ENCODE peak calls at places on chromosome 2, in ten cellular contexts. X, G, L, J, I, P, K, U, A and W are unnamed samples.

GRCh38 chr2:137220438-137220998 is 455.2 kb downstream of the THSD7B start:
- DNase-seq in X (no peak), G (peak), L (no peak), J (no peak), I (no peak), P (no peak), K (peak), U (peak), A (no peak), W (no peak)

GRCh38 chr2:37873229-37873628 is 51.9 kb upstream of the RMDN2 start:
- DNase-seq in X (no peak), G (no peak), L (no peak), J (no peak), I (no peak), P (no peak), K (no peak), U (no peak), A (no peak), W (no peak)

GRCh38 chr2:237915576-237915975 is 51.2 kb upstream of the UBE2F start:
- DNase-seq in X (no peak), G (no peak), L (no peak), J (no peak), I (peak), P (no peak), K (no peak), U (no peak), A (no peak), W (no peak)

GRCh38 chr2:203804766-203805484 is 62.6 kb upstream of the CTLA4 start:
- DNase-seq in X (no peak), G (peak), L (no peak), J (no peak), I (no peak), P (no peak), K (peak), U (peak), A (no peak), W (no peak)

GRCh38 chr2:46547223-46548102 is 68.1 kb downstream of the TMEM247 start:
- DNase-seq in X (peak), G (no peak), L (no peak), J (no peak), I (peak), P (no peak), K (no peak), U (no peak), A (no peak), W (no peak)

GRCh38 chr2:233459426-233459825 is 105.1 kb downstream of the DGKD start:
- DNase-seq in X (no peak), G (no peak), L (no peak), J (no peak), I (no peak), P (no peak), K (no peak), U (no peak), A (no peak), W (peak)

GRCh38 chr2:27407798-27408491 is 1.4 kb downstream of the PPM1G start:
- DNase-seq in X (no peak), G (peak), L (peak), J (no peak), I (no peak), P (no peak), K (peak), U (peak), A (no peak), W (no peak)

GRCh38 chr2:11495844-11496271 is 29.9 kb upstream of the E2F6 start:
- DNase-seq in X (peak), G (no peak), L (peak), J (no peak), I (no peak), P (peak), K (no peak), U (peak), A (no peak), W (no peak)

GRCh38 chr2:224819075-224819474 is 102.9 kb upstream of the CCDC195 start:
- DNase-seq in X (no peak), G (no peak), L (no peak), J (no peak), I (no peak), P (no peak), K (no peak), U (peak), A (no peak), W (no peak)

GRCh38 chr2:230225486-230225885 is at the start of gene SP140:
- DNase-seq in X (peak), G (no peak), L (no peak), J (no peak), I (peak), P (no peak), K (no peak), U (no peak), A (peak), W (peak)

GRCh38 chr2:28310107-28310506 is 82.6 kb upstream of the FOSL2 start:
- DNase-seq in X (no peak), G (no peak), L (no peak), J (no peak), I (no peak), P (no peak), K (no peak), U (no peak), A (no peak), W (no peak)

GRCh38 chr2:237629739-237630138 is 2.4 kb downstream of the LRRFIP1 start:
- DNase-seq in X (no peak), G (peak), L (no peak), J (no peak), I (no peak), P (no peak), K (peak), U (peak), A (no peak), W (no peak)

GRCh38 chr2:55136138-55136541 is 85.9 kb upstream of the RTN4 start:
- DNase-seq in X (no peak), G (no peak), L (peak), J (no peak), I (no peak), P (no peak), K (no peak), U (no peak), A (no peak), W (no peak)

GRCh38 chr2:63054812-63055509 is 4.3 kb downstream of the OTX1 start:
- DNase-seq in X (no peak), G (no peak), L (no peak), J (no peak), I (no peak), P (no peak), K (no peak), U (no peak), A (no peak), W (no peak)

GRCh38 chr2:207438414-207439126 is 91.2 kb upstream of the CREB1 start:
- DNase-seq in X (no peak), G (no peak), L (no peak), J (no peak), I (no peak), P (no peak), K (no peak), U (no peak), A (no peak), W (no peak)

GRCh38 chr2:138514173-138514572 is 12.6 kb downstream of the SPOPL start:
- DNase-seq in X (no peak), G (no peak), L (no peak), J (no peak), I (no peak), P (no peak), K (no peak), U (no peak), A (no peak), W (no peak)

GRCh38 chr2:203498161-203498560 is 36.9 kb downstream of the RAPH1 start:
- DNase-seq in X (no peak), G (peak), L (peak), J (no peak), I (no peak), P (no peak), K (peak), U (peak), A (no peak), W (no peak)

GRCh38 chr2:79432731-79433146 is 80.1 kb upstream of the CTNNA2 start:
- DNase-seq in X (no peak), G (no peak), L (no peak), J (no peak), I (no peak), P (peak), K (no peak), U (no peak), A (no peak), W (no peak)

GRCh38 chr2:47728551-47728950 is 54.4 kb upstream of the MSH6 start:
- DNase-seq in X (no peak), G (no peak), L (no peak), J (no peak), I (no peak), P (no peak), K (no peak), U (no peak), A (no peak), W (no peak)

GRCh38 chr2:55966431-55967118 is 43.0 kb upstream of the EFEMP1 start:
- DNase-seq in X (peak), G (peak), L (peak), J (no peak), I (peak), P (peak), K (peak), U (peak), A (peak), W (no peak)

GRCh38 chr2:100260712-100261620 is 61.3 kb downstream of the LONRF2 start:
- DNase-seq in X (peak), G (peak), L (peak), J (no peak), I (peak), P (peak), K (peak), U (peak), A (no peak), W (no peak)

GRCh38 chr2:73877071-73877802 is 15.6 kb upstream of the ACTG2 start:
- DNase-seq in X (no peak), G (no peak), L (no peak), J (no peak), I (no peak), P (no peak), K (no peak), U (no peak), A (no peak), W (no peak)

GRCh38 chr2:39433586-39434195 is 3.4 kb downstream of the MAP4K3 start:
- DNase-seq in X (no peak), G (no peak), L (no peak), J (no peak), I (no peak), P (no peak), K (peak), U (no peak), A (no peak), W (no peak)

GRCh38 chr2:39434233-39434897 is 2.7 kb downstream of the MAP4K3 start:
- DNase-seq in X (no peak), G (no peak), L (no peak), J (no peak), I (no peak), P (no peak), K (no peak), U (peak), A (no peak), W (no peak)

GRCh38 chr2:39432701-39433100 is 4.4 kb downstream of the MAP4K3 start:
- DNase-seq in X (no peak), G (no peak), L (no peak), J (no peak), I (no peak), P (no peak), K (no peak), U (no peak), A (no peak), W (no peak)

GRCh38 chr2:39429738-39430137 is 7.3 kb downstream of the MAP4K3 start:
- DNase-seq in X (no peak), G (no peak), L (no peak), J (no peak), I (no peak), P (no peak), K (no peak), U (peak), A (no peak), W (no peak)

DNA sequence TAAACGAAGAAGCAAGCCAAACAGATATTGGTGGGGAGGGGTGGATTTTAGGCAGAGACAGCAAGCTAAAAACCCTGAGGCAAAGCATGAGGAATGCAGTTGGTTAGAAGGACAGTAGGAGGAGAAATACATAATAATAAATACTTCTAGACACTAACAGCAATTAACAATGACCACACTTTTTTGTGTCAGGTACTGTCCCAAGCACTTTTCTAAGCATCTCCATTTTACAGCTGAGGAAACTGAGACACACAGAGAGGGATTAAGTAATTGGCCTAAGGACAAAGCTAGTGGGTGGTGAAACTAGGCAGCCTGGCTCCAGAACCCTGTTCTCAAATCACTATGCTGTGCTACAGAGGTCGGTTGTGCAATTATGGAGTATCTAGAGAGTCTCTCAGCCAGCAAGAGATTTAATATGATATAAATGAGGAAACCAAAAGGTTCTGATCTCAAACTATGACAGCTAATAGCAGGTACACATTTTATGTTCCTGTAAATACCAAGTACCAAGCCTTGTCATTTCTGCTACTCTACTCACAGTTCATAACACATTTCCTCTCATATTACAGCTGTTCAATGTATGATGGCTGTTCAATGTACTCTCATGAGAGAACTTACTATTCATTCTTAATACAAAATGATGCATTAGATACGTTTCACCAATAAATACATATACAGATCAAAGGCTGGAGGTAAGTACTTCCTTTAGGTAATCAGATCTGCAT is 5.3 kb downstream of the MAP4K3 start:
- DNase-seq in X (no peak), G (peak), L (no peak), J (no peak), I (no peak), P (no peak), K (peak), U (no peak), A (no peak), W (no peak)
- TF ChIP-seq CTCF in X (no peak), G (no peak), L (no peak), J (no peak), I (no peak), P (no peak), K (no peak), U (no peak), A (no peak), W (no peak)

GRCh38 chr2:129876576-129876975 is 102.9 kb upstream of the RAB6C start:
- DNase-seq in X (no peak), G (no peak), L (no peak), J (no peak), I (no peak), P (no peak), K (no peak), U (no peak), A (peak), W (no peak)
- TF ChIP-seq CTCF in X (no peak), G (no peak), L (no peak), J (no peak), I (no peak), P (no peak), K (no peak), U (no peak), A (no peak), W (no peak)

GRCh38 chr2:177165731-177166711 is 46.6 kb upstream of the HNRNPA3 start:
- DNase-seq in X (no peak), G (peak), L (peak), J (no peak), I (peak), P (no peak), K (peak), U (peak), A (peak), W (peak)

GRCh38 chr2:177164584-177165052 is 48.0 kb upstream of the HNRNPA3 start:
- DNase-seq in X (peak), G (peak), L (peak), J (peak), I (peak), P (peak), K (peak), U (peak), A (peak), W (peak)

GRCh38 chr2:177165103-177165583 is 47.5 kb upstream of the HNRNPA3 start:
- DNase-seq in X (no peak), G (peak), L (peak), J (no peak), I (peak), P (peak), K (peak), U (peak), A (peak), W (no peak)

GRCh38 chr2:177164131-177164530 is 48.5 kb upstream of the HNRNPA3 start:
- DNase-seq in X (no peak), G (no peak), L (no peak), J (no peak), I (no peak), P (no peak), K (peak), U (no peak), A (no peak), W (no peak)

DNA sequence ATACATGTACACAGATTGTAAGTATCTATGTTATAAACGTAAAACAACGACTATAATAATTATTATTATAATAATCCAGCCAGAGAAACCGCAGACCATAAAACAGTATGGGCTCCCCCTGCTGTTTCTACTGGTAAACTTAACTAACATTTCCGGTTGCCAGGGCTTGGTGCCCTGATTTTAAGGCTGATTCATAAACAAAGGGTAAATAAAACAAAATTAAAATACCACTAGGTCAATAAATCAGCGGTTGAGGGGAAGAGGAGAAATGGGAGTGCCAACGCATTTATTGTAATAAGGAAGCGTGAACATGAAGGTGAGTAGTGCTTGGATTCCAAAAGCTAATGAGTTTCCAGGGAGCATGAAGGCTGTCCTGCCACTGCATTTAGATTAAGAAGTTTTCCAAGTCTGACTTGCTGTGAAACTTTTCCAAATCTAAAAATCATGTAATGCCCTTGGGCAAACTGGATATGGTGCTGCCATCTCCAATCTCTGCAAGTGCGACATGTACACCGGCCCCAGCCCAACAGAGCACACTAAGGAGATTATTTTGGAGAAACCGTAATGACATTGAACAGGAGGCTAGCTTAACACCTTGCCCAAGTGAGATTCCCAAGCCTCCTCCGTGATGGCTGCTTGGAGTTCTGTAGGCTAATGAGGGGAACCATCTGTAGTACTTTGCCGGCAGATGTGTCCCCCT is 50.7 kb upstream of the HNRNPA3 start:
- DNase-seq in X (no peak), G (peak), L (peak), J (no peak), I (no peak), P (no peak), K (peak), U (peak), A (no peak), W (no peak)
- TF ChIP-seq CTCF in X (peak), G (peak), L (peak), J (no peak), I (peak), P (peak), K (peak), U (peak), A (peak), W (peak)

DNA sequence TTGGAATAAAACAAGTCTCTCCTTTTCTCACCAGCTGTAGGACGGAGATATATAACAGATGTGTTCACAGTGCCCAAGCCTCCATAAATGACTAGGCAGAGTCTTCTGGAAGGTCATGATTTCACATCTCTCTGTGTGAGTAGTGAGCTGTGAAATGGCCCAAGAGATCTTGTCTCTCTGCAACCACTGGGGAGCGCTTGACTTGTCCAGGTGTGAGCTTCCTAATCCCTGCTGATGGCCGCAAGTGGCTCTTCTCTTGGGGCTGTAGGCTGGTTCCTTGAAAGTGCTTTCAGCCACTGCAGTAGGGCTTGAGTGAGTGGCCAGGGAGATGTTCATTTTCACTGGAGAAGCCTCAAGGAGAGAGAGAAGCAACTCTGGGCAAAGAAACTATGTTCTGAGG is 38.1 kb upstream of the OTOS start:
- DNase-seq in X (no peak), G (no peak), L (no peak), J (no peak), I (no peak), P (no peak), K (no peak), U (no peak), A (no peak), W (no peak)
- TF ChIP-seq CTCF in X (no peak), G (no peak), L (no peak), J (no peak), I (no peak), P (no peak), K (no peak), U (no peak), A (no peak), W (no peak)

GRCh38 chr2:127591221-127591923 is 54.6 kb upstream of the GPR17 start:
- DNase-seq in X (peak), G (peak), L (peak), J (peak), I (peak), P (peak), K (peak), U (peak), A (no peak), W (peak)
- TF ChIP-seq CTCF in X (peak), G (peak), L (peak), J (no peak), I (peak), P (peak), K (peak), U (peak), A (peak), W (peak)

GRCh38 chr2:149540138-149540537 is 47.4 kb downstream of the MMADHC start:
- DNase-seq in X (no peak), G (no peak), L (no peak), J (no peak), I (no peak), P (no peak), K (no peak), U (no peak), A (no peak), W (no peak)
- TF ChIP-seq CTCF in X (no peak), G (no peak), L (no peak), J (no peak), I (no peak), P (no peak), K (no peak), U (no peak), A (no peak), W (no peak)

GRCh38 chr2:23578964-23579671 is 194.1 kb downstream of the KLHL29 start:
- DNase-seq in X (no peak), G (peak), L (no peak), J (no peak), I (no peak), P (no peak), K (no peak), U (no peak), A (no peak), W (no peak)
- TF ChIP-seq CTCF in X (no peak), G (peak), L (no peak), J (no peak), I (no peak), P (no peak), K (no peak), U (peak), A (no peak), W (no peak)

GRCh38 chr2:30303094-30303493 is 71.8 kb downstream of the LBH start:
- DNase-seq in X (no peak), G (no peak), L (no peak), J (no peak), I (no peak), P (no peak), K (no peak), U (no peak), A (no peak), W (no peak)
- TF ChIP-seq CTCF in X (no peak), G (no peak), L (no peak), J (no peak), I (no peak), P (no peak), K (no peak), U (no peak), A (no peak), W (no peak)